ENCODE peak calls at places on chromosomes 7 and 10, in four cellular contexts. A, E, R and F are unnamed samples.

GRCh38 chr10:130179640-130180039 is 43.4 kb downstream of the GLRX3 start:
- DNase-seq in A (peak), E (peak), R (no peak), F (no peak)

GRCh38 chr7:18566829-18567228 is 71.3 kb downstream of the HDAC9 start:
- DNase-seq in A (no peak), E (peak), R (no peak), F (peak)

GRCh38 chr10:102066421-102067068 is 1.4 kb downstream of the HPS6 start:
- DNase-seq in A (no peak), E (no peak), R (no peak), F (no peak)

GRCh38 chr7:156524737-156525597 is 115.6 kb upstream of the RNF32 start:
- DNase-seq in A (no peak), E (no peak), R (no peak), F (no peak)

GRCh38 chr10:114239117-114239993 is at the start of gene VWA2:
- DNase-seq in A (no peak), E (peak), R (no peak), F (peak)

GRCh38 chr10:11612004-11613001 is 853 bp upstream of the USP6NL start:
- DNase-seq in A (no peak), E (peak), R (no peak), F (no peak)

GRCh38 chr7:142088022-142088714 is 23.4 kb upstream of the MGAM2 start:
- DNase-seq in A (no peak), E (no peak), R (no peak), F (no peak)

GRCh38 chr7:49778731-49779270 is 5.4 kb downstream of the VWC2 start:
- DNase-seq in A (no peak), E (peak), R (no peak), F (no peak)

GRCh38 chr10:33335800-33336605 is 1.5 kb upstream of the NRP1 start:
- DNase-seq in A (no peak), E (no peak), R (peak), F (peak)

GRCh38 chr10:95133997-95134396 is 60.0 kb upstream of the ACSM6 start:
- DNase-seq in A (no peak), E (no peak), R (no peak), F (no peak)

GRCh38 chr7:39987641-39988347 is 37.7 kb downstream of the CDK13 start:
- DNase-seq in A (no peak), E (no peak), R (no peak), F (no peak)

GRCh38 chr10:31404640-31405039 is 85.6 kb downstream of the ZEB1 start:
- DNase-seq in A (no peak), E (no peak), R (no peak), F (no peak)

GRCh38 chr7:148708026-148708685 is 9.5 kb downstream of the CUL1 start:
- DNase-seq in A (no peak), E (no peak), R (no peak), F (no peak)

GRCh38 chr10:119025336-119025735 is 4.2 kb upstream of the NANOS1 start:
- DNase-seq in A (no peak), E (no peak), R (peak), F (no peak)

GRCh38 chr10:130053561-130053960 is 57.1 kb downstream of the C10orf143 start:
- DNase-seq in A (no peak), E (no peak), R (no peak), F (no peak)

GRCh38 chr7:1665721-1666250 is 4.3 kb upstream of the ELFN1 start:
- DNase-seq in A (no peak), E (no peak), R (peak), F (peak)

GRCh38 chr7:46930336-46930735 is 651.6 kb downstream of the TNS3 start:
- DNase-seq in A (no peak), E (peak), R (no peak), F (no peak)

GRCh38 chr7:158710651-158711102 is 6.1 kb upstream of the NCAPG2 start:
- DNase-seq in A (no peak), E (peak), R (no peak), F (peak)

GRCh38 chr10:59027975-59028640 is 148.3 kb upstream of the PHYHIPL start:
- DNase-seq in A (no peak), E (no peak), R (no peak), F (no peak)

GRCh38 chr10:123553810-123554430 is 112.2 kb upstream of the GPR26 start:
- DNase-seq in A (no peak), E (peak), R (peak), F (peak)

GRCh38 chr7:90425376-90425775 is 22.1 kb downstream of the CLDN12 start:
- DNase-seq in A (no peak), E (peak), R (no peak), F (no peak)

GRCh38 chr7:137142376-137142775 is 201.2 kb downstream of the PTN start:
- DNase-seq in A (no peak), E (no peak), R (no peak), F (no peak)

GRCh38 chr10:113131611-113132330 is 181.7 kb downstream of the TCF7L2 start:
- DNase-seq in A (no peak), E (no peak), R (no peak), F (no peak)

GRCh38 chr10:95660283-95660682 is 3.8 kb upstream of the ALDH18A1 start:
- DNase-seq in A (no peak), E (no peak), R (no peak), F (no peak)

GRCh38 chr7:2732959-2733584 is 45.1 kb downstream of the AMZ1 start:
- DNase-seq in A (no peak), E (no peak), R (peak), F (no peak)

GRCh38 chr10:624605-625334 is 64.7 kb downstream of the DIP2C start:
- DNase-seq in A (no peak), E (no peak), R (no peak), F (no peak)

GRCh38 chr10:24485299-24485698 is 238.4 kb downstream of the ARHGAP21 start:
- DNase-seq in A (no peak), E (no peak), R (no peak), F (no peak)

GRCh38 chr7:68470836-68471235 is 1127.4 kb upstream of the AUTS2 start:
- DNase-seq in A (no peak), E (no peak), R (no peak), F (no peak)

GRCh38 chr7:127995157-127995865 is 35.9 kb downstream of the LRRC4 start:
- DNase-seq in A (no peak), E (no peak), R (no peak), F (no peak)

GRCh38 chr7:54701982-54702381 is 57.0 kb downstream of the SEC61G start:
- DNase-seq in A (no peak), E (no peak), R (no peak), F (no peak)

GRCh38 chr7:56040691-56041090 is 10.6 kb downstream of the PSPH start:
- DNase-seq in A (no peak), E (no peak), R (no peak), F (no peak)

GRCh38 chr10:109883859-109884771 is 39.2 kb downstream of the XPNPEP1 start:
- DNase-seq in A (peak), E (peak), R (peak), F (peak)

GRCh38 chr10:91634246-91634645 is 1.4 kb upstream of the PPP1R3C start:
- DNase-seq in A (no peak), E (no peak), R (no peak), F (no peak)
- TF ChIP-seq CTCF in A (no peak), E (no peak), R (no peak), F (no peak)

GRCh38 chr7:134477954-134478353 is 19.1 kb upstream of the AKR1B1 start:
- DNase-seq in A (no peak), E (no peak), R (no peak), F (no peak)

GRCh38 chr7:134480730-134481129 is 21.8 kb upstream of the AKR1B1 start:
- DNase-seq in A (peak), E (no peak), R (no peak), F (no peak)

GRCh38 chr7:134481167-134481566 is 22.3 kb upstream of the AKR1B1 start:
- DNase-seq in A (no peak), E (no peak), R (no peak), F (no peak)

GRCh38 chr7:134480202-134480601 is 21.3 kb upstream of the AKR1B1 start:
- DNase-seq in A (no peak), E (no peak), R (no peak), F (no peak)

DNA sequence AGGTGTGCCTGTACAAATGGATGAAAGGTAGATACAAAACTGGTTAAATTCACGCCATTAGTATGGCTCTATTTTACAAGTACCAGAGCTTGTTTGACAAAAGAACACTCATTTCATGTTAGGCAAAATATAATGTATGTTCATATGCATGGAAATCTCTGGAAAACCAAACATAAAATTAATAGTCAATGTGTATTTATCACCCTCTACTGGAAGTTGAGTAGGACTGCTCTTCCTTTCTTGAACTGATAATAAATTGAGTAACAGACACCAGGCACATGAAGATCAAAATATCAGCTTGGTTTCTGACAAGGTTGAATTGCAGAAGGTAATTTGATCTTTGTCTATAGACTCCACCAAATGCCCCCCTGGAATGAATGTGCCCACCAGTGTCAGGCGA is 19.8 kb upstream of the AKR1B1 start:
- DNase-seq in A (no peak), E (no peak), R (no peak), F (no peak)
- TF ChIP-seq CTCF in A (no peak), E (no peak), R (no peak), F (no peak)

GRCh38 chr7:65221683-65222082 is 152.0 kb upstream of the ZNF92 start:
- DNase-seq in A (no peak), E (no peak), R (no peak), F (no peak)

GRCh38 chr7:65219623-65220022 is 154.0 kb upstream of the ZNF92 start:
- DNase-seq in A (no peak), E (no peak), R (no peak), F (no peak)

GRCh38 chr7:65216469-65216868 is 157.2 kb upstream of the ZNF92 start:
- DNase-seq in A (peak), E (peak), R (no peak), F (peak)
- TF ChIP-seq CTCF in A (peak), E (peak), R (no peak), F (peak)

DNA sequence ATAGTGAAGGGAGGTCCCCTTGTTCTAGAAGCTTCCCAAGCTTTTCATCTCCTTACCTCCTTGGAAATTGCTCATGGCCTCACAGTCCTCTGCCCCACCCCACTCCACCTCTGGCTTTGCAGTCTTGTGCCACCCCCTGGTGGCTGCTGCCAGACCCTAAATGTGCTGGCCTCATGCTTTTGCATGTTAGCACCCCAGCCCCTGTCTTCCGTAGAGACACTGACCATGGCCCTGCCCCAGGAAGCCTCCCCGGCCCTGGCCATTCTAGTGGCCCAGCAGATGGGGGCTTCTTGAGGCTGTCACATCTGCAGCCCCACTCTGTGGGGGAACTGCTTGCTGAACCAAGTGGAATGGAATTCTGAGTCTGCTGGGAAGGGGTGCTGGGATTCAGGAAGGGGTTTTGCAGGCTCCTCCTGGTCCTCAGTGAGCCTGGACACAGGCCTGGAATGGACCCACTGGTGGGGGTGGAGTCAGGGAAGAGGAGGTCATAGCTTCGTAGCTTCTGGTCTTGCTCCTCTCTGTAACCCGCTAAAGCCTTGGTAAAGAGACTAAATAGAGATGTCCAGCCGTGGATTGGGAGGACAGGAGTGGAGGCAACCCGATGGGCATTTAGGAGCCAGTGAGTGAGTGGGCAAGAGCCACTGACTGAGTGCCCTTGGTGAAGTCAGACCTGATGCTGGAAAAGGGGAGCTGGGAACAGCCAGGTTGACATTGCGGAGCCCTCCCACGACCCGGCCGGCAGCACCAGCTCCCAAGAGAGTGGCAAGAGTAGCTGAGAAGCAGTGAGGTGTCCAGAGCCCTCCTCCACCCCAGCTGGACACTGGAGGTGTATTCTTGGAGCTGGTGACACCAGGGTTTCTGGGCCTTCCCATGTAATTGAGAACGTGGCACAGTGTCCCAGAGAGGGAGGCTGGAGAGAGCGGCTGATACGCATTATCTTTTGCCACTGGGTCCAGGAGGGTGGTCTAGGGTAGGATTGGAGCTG is 20.9 kb downstream of the RAMP3 start:
- DNase-seq in A (peak), E (peak), R (peak), F (no peak)
- TF ChIP-seq CTCF in A (peak), E (peak), R (no peak), F (no peak)

DNA sequence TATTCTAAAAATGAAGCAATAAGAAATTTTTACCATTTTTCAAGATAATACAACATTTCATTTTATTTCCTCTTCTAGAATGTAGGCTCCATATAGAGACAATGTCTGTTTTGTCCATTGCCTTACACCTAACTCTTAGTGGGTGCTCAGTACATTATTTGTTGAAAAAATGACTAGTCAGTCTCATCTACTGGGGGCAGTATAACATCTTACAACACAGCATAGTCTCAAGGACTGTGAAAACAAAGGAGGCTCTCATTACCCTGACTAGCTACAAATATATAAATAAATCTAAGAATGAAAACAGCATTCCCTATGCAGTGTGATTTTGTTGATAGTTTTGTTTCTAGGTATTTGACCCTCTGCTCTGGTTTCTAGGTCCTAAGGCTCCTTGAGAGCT is 11.6 kb downstream of the CRPPA start:
- DNase-seq in A (no peak), E (no peak), R (no peak), F (no peak)
- TF ChIP-seq CTCF in A (no peak), E (no peak), R (no peak), F (no peak)

DNA sequence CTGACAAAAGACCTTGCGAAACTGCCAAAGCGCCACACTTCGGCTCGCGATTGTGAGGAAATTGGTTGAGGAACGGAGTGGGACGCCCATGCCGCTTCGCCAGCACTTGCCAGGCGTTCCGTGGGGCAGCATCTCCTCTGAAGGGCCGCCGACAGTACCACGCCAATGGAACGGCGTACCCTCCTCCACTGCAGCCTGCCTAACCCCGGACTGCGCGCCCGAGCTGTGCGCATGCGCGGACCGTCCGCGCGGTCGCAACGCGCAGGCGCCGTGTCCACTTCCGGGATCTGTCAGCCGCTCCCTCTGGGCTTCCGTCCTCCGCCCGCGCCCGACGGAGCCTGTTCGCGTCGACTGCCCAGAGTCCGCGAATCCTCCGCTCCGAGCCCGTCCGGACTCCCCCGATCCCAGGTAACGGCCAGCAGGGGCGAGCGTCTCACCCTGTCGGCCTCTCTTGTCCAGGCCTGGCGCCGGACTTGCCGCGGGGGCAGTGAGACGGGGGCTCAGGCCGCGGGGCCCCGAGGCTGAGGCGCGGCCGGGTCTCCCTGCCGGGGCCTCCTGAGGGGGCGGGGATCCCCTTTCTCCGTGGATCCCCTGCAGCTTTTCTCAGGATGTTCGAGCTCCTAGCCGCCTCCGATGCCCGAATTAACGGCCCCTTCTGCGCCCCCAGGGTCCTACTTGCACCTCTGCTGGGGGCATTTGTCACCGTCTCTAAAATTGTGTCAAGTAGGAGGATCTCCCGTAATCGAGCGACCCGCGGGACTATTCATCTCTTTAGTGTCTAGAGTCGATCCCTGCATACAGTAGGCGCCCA is at the start of gene ARPC1A:
- DNase-seq in A (peak), E (peak), R (peak), F (peak)
- TF ChIP-seq CTCF in A (no peak), E (peak), R (no peak), F (no peak)

GRCh38 chr10:92757066-92757716 is 67.4 kb downstream of the HHEX start:
- DNase-seq in A (peak), E (peak), R (peak), F (peak)
- TF ChIP-seq CTCF in A (no peak), E (peak), R (no peak), F (no peak)